ENCODE peak calls at places on chromosomes 13 and 19, in eight cellular contexts. C is psoas muscle; D is effector memory CD4-positive, alpha-beta T cell; G is upper lobe of right lung; P is left lung; R is mucosa of descending colon; K is transverse colon; W is endothelial cell of umbilical vein. T is an unnamed sample. For H3K36me3 and H3K4me1, the result is how much of the 10 kb centered on the place peaks cover.

GRCh38 chr19:42121666-42122069 is 10.6 kb downstream of the POU2F2 start:
- DNase-seq in C (peak), D (peak), G (no peak), P (peak), R (peak), K (peak), W (peak), T (peak)

GRCh38 chr19:29680447-29680846 is 15.2 kb downstream of the PLEKHF1 start:
- DNase-seq in C (peak), D (peak), G (peak), P (peak), R (peak), K (peak), W (no peak), T (peak)

GRCh38 chr13:24899601-24900000 is 135.6 kb downstream of the RNF17 start:
- DNase-seq in C (no peak), D (no peak), G (no peak), P (no peak), R (no peak), K (no peak), W (no peak), T (no peak)

GRCh38 chr19:14830702-14831101 is 4.3 kb downstream of the OR7A5 start:
- DNase-seq in C (no peak), D (no peak), G (no peak), P (no peak), R (no peak), K (no peak), W (no peak), T (no peak)

GRCh38 chr13:98509271-98510155 is 67.4 kb downstream of the STK24 start:
- DNase-seq in C (peak), D (peak), G (peak), P (no peak), R (peak), K (peak), W (peak), T (no peak)

GRCh38 chr19:38370299-38370698 is 4.1 kb upstream of the PSMD8 start:
- DNase-seq in C (no peak), D (no peak), G (no peak), P (no peak), R (no peak), K (no peak), W (no peak), T (no peak)

GRCh38 chr19:54420068-54420382 is 4.8 kb downstream of the TTYH1 start:
- DNase-seq in C (no peak), D (no peak), G (no peak), P (no peak), R (no peak), K (no peak), W (no peak), T (no peak)

GRCh38 chr19:29504454-29504853 is 21.3 kb upstream of the VSTM2B start:
- DNase-seq in C (no peak), D (no peak), G (no peak), P (no peak), R (peak), K (no peak), W (no peak), T (no peak)

GRCh38 chr13:44013666-44014291 is 134.1 kb downstream of the LACC1 start:
- DNase-seq in C (no peak), D (no peak), G (no peak), P (no peak), R (no peak), K (no peak), W (peak), T (no peak)

GRCh38 chr19:48147597-48148175 is 22.5 kb downstream of the LIG1 start:
- DNase-seq in C (no peak), D (no peak), G (no peak), P (peak), R (no peak), K (no peak), W (no peak), T (no peak)
- H3K36me3 ChIP-seq in C (under half), D (under half), G (under half), P (half or more), R (under half), K (under half), W (under half), T (under half)

GRCh38 chr19:58514564-58515020 is 2.8 kb upstream of the SLC27A5 start:
- DNase-seq in C (no peak), D (no peak), G (no peak), P (no peak), R (no peak), K (no peak), W (no peak), T (no peak)
- H3K4me1 ChIP-seq in C (under half), D (under half), G (under half), P (under half), R (under half), K (under half), W (under half), T (under half)

GRCh38 chr13:91353494-91353893 is 6.0 kb downstream of the MIR17HG start:
- DNase-seq in C (no peak), D (no peak), G (no peak), P (no peak), R (no peak), K (no peak), W (no peak), T (no peak)
- H3K36me3 ChIP-seq in C (under half), D (under half), G (under half), P (half or more), R (under half), K (under half), W (half or more), T (under half)

GRCh38 chr19:56108447-56109195 is 12.5 kb downstream of the ZNF787 start:
- DNase-seq in C (peak), D (no peak), G (peak), P (no peak), R (no peak), K (no peak), W (no peak), T (no peak)

GRCh38 chr19:56109216-56109615 is 11.9 kb downstream of the ZNF787 start:
- DNase-seq in C (no peak), D (no peak), G (no peak), P (no peak), R (no peak), K (no peak), W (no peak), T (no peak)

GRCh38 chr19:56106397-56106849 is 14.7 kb downstream of the ZNF787 start:
- DNase-seq in C (no peak), D (no peak), G (no peak), P (no peak), R (peak), K (peak), W (no peak), T (no peak)

GRCh38 chr19:56106993-56107392 is 14.1 kb downstream of the ZNF787 start:
- DNase-seq in C (no peak), D (no peak), G (no peak), P (no peak), R (no peak), K (no peak), W (no peak), T (no peak)

DNA sequence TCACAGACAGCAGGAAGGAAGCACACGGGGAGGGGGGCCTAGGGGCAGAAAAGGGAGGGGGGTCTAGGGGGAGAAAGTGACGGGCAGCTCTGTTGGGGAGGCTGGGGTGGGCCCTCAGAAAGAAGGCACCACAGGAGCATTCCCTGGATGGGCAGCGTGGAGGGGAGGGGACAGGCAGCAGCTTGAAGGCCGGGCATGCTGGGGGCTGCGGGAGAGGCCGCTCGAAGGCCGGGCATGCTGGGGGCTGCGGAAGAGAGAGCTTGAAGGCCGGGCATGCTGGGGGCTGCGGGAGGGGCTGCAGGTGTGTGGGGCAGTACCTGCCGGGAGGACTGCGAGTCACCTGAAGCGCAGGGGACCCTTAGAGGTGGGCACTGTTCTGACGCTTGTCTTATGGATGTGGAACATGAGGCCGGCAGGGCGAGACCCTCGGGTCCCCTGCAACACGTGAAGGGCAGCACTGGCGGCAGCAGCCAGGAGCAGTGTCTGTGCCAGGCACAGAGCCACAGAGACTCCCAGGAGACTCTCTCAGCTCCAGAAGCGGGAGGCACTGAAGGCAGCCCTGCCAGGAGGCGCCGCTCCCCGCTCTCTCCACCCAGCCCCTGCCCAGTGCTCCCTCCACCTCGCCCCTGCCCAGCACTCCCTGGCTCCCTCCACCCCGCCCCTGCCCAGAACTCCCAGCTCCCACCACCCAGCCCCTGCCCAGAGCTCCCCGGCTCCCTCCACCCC is 13.3 kb downstream of the ZNF787 start:
- DNase-seq in C (no peak), D (no peak), G (no peak), P (no peak), R (no peak), K (peak), W (no peak), T (no peak)
- H3K4me1 ChIP-seq in C (half or more), D (under half), G (half or more), P (half or more), R (half or more), K (half or more), W (under half), T (under half)

GRCh38 chr19:43726736-43727592 is 11.1 kb downstream of the IRGC start:
- DNase-seq in C (no peak), D (no peak), G (no peak), P (no peak), R (no peak), K (no peak), W (no peak), T (no peak)

GRCh38 chr19:43727593-43727853 is 11.6 kb downstream of the IRGC start:
- DNase-seq in C (no peak), D (no peak), G (no peak), P (no peak), R (no peak), K (no peak), W (no peak), T (no peak)

GRCh38 chr19:43735013-43735412 is 19.1 kb downstream of the IRGC start:
- DNase-seq in C (no peak), D (no peak), G (no peak), P (no peak), R (no peak), K (no peak), W (no peak), T (no peak)

GRCh38 chr19:43731854-43732253 is 16.0 kb downstream of the IRGC start:
- DNase-seq in C (no peak), D (no peak), G (no peak), P (no peak), R (no peak), K (no peak), W (no peak), T (no peak)

DNA sequence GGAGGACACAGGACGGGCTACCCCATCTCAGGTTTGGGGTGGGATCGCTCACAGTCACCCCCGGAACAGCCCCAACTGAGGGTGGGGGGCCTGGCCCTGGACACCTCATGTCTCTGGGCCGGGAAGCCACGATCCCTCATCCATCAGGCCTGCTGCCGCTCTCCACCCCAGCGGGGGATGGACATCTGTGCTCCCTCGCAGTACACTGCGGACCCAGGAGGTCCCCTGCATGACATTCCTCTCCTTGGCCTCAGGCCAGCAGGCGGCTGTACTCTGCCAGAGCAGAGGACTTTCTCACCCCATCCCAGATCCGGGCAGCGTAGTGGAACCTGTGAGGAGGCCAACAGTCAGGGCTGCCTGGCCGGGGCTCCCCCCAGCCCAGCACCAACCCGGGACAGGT is 15.5 kb downstream of the IRGC start:
- DNase-seq in C (no peak), D (no peak), G (no peak), P (no peak), R (no peak), K (no peak), W (no peak), T (no peak)
- H3K36me3 ChIP-seq in C (under half), D (half or more), G (half or more), P (half or more), R (under half), K (under half), W (under half), T (under half)

GRCh38 chr13:97259787-97260641 is 37.9 kb downstream of the MBNL2 start:
- DNase-seq in C (peak), D (no peak), G (no peak), P (no peak), R (no peak), K (no peak), W (peak), T (no peak)

GRCh38 chr13:97262058-97262457 is 39.9 kb downstream of the MBNL2 start:
- DNase-seq in C (peak), D (peak), G (no peak), P (no peak), R (no peak), K (no peak), W (no peak), T (no peak)

GRCh38 chr13:97258801-97259200 is 36.7 kb downstream of the MBNL2 start:
- DNase-seq in C (no peak), D (no peak), G (no peak), P (no peak), R (no peak), K (no peak), W (no peak), T (no peak)

GRCh38 chr13:97263160-97263559 is 41.0 kb downstream of the MBNL2 start:
- DNase-seq in C (no peak), D (no peak), G (no peak), P (no peak), R (no peak), K (no peak), W (no peak), T (no peak)

GRCh38 chr13:97261254-97262015 is 39.3 kb downstream of the MBNL2 start:
- DNase-seq in C (no peak), D (peak), G (no peak), P (no peak), R (no peak), K (no peak), W (no peak), T (peak)
- H3K4me1 ChIP-seq in C (half or more), D (under half), G (half or more), P (half or more), R (under half), K (half or more), W (half or more), T (under half)

DNA sequence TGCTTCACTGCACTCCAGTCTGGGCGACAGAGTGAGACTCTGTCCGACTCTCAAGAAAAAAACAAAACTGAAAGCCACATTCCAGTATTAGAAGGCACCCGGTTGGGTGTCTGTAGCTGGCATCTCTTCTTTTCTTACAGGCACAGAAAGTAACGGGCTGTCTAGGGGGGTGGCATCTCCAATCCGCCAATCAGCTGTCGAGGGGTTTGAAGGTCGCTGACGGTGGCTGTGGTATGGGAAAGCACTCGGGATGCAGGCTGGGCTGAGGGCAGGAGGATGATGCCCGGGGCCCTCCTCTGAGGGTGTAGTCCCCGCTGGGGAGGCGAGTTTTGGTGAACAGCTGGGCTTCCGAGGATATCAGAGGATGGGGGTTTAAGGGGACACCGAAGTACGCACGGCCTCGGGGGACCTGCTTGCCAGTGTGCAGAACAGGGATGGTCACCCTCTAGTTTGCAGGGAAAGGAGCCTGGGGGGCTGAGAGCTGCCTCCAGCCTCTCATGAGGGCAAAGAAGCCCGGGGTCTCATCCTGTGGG is 27.0 kb upstream of the ZBTB7A start:
- DNase-seq in C (no peak), D (no peak), G (no peak), P (peak), R (no peak), K (no peak), W (no peak), T (no peak)
- H3K36me3 ChIP-seq in C (under half), D (under half), G (under half), P (half or more), R (under half), K (under half), W (under half), T (under half)

GRCh38 chr13:97254809-97255208 is 32.7 kb downstream of the MBNL2 start:
- DNase-seq in C (no peak), D (no peak), G (no peak), P (no peak), R (no peak), K (no peak), W (no peak), T (no peak)
- H3K4me1 ChIP-seq in C (half or more), D (under half), G (half or more), P (half or more), R (under half), K (under half), W (half or more), T (under half)

GRCh38 chr19:58305932-58306323 is 751 bp downstream of the ERVK3-1 start:
- DNase-seq in C (no peak), D (no peak), G (no peak), P (no peak), R (no peak), K (peak), W (no peak), T (no peak)

GRCh38 chr19:58307736-58308135 is 2.6 kb downstream of the ERVK3-1 start:
- DNase-seq in C (no peak), D (no peak), G (no peak), P (no peak), R (no peak), K (no peak), W (no peak), T (no peak)

DNA sequence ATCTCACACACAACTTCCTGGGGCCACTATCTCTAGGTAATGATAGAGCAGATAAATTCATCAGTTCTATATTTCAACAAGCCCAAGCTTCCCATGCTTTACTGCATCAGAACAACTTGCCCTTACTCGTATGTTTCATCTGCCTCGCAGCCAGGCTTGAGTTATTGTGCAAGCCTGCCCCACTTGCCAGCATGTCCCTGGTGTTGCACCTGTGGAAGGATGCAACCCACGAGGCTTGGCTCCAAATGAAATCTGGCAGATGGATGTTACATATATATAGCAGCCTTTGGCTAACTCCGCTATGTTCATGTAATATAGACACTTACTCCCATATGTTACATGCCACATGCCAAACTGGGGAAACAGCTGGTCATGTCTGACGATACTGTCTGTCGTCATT is 6.2 kb downstream of the ERVK3-1 start:
- DNase-seq in C (no peak), D (no peak), G (no peak), P (no peak), R (no peak), K (no peak), W (no peak), T (no peak)
- H3K36me3 ChIP-seq in C (under half), D (half or more), G (half or more), P (half or more), R (under half), K (under half), W (under half), T (half or more)

GRCh38 chr19:13007292-13008045 is 12.2 kb downstream of the NFIX start:
- DNase-seq in C (peak), D (no peak), G (peak), P (peak), R (peak), K (no peak), W (no peak), T (no peak)

GRCh38 chr19:13010992-13011652 is 15.8 kb downstream of the NFIX start:
- DNase-seq in C (no peak), D (no peak), G (no peak), P (peak), R (peak), K (no peak), W (no peak), T (no peak)

GRCh38 chr19:13006431-13007281 is 11.4 kb downstream of the NFIX start:
- DNase-seq in C (peak), D (no peak), G (no peak), P (peak), R (peak), K (no peak), W (no peak), T (no peak)

GRCh38 chr19:13010038-13010991 is 15.0 kb downstream of the NFIX start:
- DNase-seq in C (peak), D (no peak), G (peak), P (peak), R (peak), K (no peak), W (no peak), T (no peak)

DNA sequence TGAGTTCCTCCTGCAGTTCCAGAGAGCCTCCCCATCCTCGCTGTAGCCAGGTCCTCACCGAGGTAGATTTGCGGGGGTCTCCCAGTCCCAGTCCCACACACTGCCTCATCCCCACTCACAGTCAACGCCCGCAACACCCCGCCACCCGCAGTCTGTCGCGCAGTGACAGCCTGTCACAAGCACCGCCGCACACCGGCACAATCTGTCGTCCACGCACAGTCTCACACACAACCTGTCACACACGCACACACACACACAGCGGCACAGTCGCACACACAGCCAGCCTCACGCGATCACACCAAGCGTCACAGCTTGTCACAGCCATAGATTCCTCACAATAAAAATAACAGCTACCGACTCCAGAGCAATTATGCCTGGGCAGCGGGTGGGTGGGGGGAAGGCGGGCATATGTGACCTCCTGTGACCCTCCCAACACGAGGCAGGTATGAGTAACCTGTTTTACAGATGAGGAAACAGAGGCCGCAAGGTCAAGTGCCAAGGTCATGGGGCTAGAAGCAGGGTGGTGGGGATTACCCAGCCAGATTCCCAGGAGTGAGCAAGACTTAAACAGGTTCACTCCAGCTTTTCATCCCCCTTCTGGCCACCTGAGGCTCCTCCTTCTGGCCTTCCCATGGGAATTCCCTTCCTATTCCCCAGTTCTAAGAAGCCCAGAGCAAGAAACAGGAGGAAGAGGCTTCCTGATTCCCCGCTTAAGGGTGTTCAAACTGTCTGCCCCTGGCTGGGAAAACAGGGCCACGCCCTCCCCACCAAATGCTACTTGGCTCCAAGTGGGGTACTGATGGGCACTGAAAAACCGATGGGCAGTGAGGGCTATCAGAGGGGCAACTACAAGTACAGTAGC is 13.9 kb downstream of the NFIX start:
- DNase-seq in C (no peak), D (no peak), G (no peak), P (peak), R (no peak), K (no peak), W (no peak), T (no peak)
- H3K4me1 ChIP-seq in C (half or more), D (under half), G (half or more), P (half or more), R (under half), K (half or more), W (under half), T (under half)

T was measured in CD8-positive, alpha-beta memory T cell.